ENCODE peak calls at places on chromosomes 1 and 21, in eight cellular contexts. K is astrocyte, I is fibroblast of lung, M is PC-9, R is GM23248, S is IMR-90, V is GM12878, F is SK-N-SH. B is an unnamed sample.

GRCh38 chr1:52240592-52240991 is 98.7 kb downstream of the ZFYVE9 start:
- DNase-seq in R (no peak), M (no peak), K (no peak), S (no peak), I (no peak), F (no peak), V (no peak), B (no peak)

GRCh38 chr21:39518055-39518844 is 66.5 kb downstream of the SH3BGR start:
- DNase-seq in V (peak; percentile 4), K (peak; percentile 27), R (peak; percentile 53), I (peak; percentile 52), S (peak; percentile 32), M (peak; percentile 38), F (peak; percentile 87), B (peak; percentile 62)

GRCh38 chr1:32881871-32882850 is 4.1 kb upstream of the HPCA start:
- DNase-seq in F (peak; percentile 53), S (no peak), M (no peak), R (no peak), I (no peak), V (no peak), K (no peak), B (no peak)

GRCh38 chr1:65694126-65694525 is 98.6 kb upstream of the PDE4B start:
- DNase-seq in V (no peak), K (no peak), M (no peak), R (no peak), F (no peak), S (no peak), I (no peak), B (no peak)

GRCh38 chr1:118185083-118185899 is at the start of gene SPAG17:
- DNase-seq in F (peak; percentile 6), R (peak; percentile 65), K (peak; percentile 51), M (peak; percentile 13), S (peak; percentile 21), I (peak; percentile 62), V (no peak), B (no peak)

GRCh38 chr21:34545079-34545884 is 33.3 kb upstream of the KCNE1 start:
- DNase-seq in V (peak; percentile 86), R (peak; percentile 71), S (peak; percentile 73), K (peak; percentile 71), F (no peak), M (peak; percentile 65), I (peak; percentile 89), B (no peak)

GRCh38 chr1:70436617-70437236 is 25.7 kb downstream of the CTH start:
- DNase-seq in V (no peak), K (no peak), I (peak; percentile 68), M (no peak), S (peak; percentile 43), F (no peak), R (peak; percentile 61), B (no peak)

GRCh38 chr1:45568421-45568820 is 15.4 kb upstream of the NASP start:
- DNase-seq in V (no peak), R (no peak), M (peak; percentile 22), F (no peak), I (no peak), S (no peak), K (no peak), B (no peak)

DNA sequence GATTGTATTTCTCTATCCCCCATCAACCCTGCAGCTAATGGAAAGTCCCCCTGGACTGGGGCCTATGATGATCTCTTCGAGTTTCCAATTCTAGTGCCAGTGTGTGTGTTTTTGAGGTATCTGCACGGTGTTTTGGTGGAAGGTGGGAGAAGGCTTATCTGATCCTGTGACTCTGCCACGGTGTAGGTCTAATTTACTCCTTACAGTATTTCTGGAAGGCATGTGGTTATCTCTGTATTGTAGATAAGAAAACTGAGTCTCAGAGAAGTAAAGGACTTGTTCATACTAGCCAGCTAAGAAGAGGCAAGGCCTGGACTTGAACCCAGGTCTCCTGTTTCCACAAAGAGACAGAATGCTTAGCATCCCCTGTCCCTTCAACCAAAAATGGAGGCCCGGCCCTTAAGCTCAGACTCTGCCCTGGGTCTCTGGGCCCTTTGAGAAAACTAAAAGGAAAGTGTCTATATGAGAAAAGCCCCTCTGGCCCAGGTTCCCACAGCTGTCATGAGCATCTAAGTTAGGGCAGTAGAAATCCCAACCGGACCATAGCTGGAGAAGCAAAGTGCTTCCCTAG is 20.3 kb downstream of the RIMS3 start:
- DNase-seq in S (no peak), F (no peak), R (no peak), K (no peak), I (no peak), V (no peak), M (no peak), B (no peak)
- H4K20me1 ChIP-seq in S (no peaks in the 10 kb centered on the region), F (no peaks in the 10 kb centered on the region), R (no peaks in the 10 kb centered on the region), K (no peaks in the 10 kb centered on the region), I (no peaks in the 10 kb centered on the region), V (no peaks in the 10 kb centered on the region), M (no peaks in the 10 kb centered on the region), B (peaks cover 24% of the 10 kb centered on the region)

DNA sequence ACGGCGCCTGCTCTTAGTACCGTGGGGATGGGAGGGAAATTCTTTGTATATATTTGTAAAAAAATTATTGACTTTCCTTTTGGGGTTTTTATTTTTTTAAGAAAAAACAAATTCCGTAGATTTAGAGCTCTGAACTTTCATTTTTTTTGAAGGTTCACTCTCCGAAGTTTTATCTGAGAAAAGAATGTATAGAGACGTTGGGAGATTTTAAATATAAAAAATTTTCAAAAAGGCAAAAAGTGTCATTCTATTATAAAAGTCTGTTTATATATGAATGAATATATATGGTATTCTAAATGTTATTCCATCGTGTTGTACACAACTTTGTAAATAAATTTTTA is 2.4 kb downstream of the FOXD3 start:
- DNase-seq in M (no peak), V (no peak), R (no peak), F (no peak), S (no peak), K (no peak), I (peak; percentile 5), B (no peak)
- H3K4me2 ChIP-seq in M (no peak overlapping the region), V (no peak overlapping the region), R (no peak overlapping the region), F (no peak overlapping the region), S (no peak overlapping the region), K (no peak overlapping the region), I (no peak overlapping the region), B (no peak overlapping the region)

DNA sequence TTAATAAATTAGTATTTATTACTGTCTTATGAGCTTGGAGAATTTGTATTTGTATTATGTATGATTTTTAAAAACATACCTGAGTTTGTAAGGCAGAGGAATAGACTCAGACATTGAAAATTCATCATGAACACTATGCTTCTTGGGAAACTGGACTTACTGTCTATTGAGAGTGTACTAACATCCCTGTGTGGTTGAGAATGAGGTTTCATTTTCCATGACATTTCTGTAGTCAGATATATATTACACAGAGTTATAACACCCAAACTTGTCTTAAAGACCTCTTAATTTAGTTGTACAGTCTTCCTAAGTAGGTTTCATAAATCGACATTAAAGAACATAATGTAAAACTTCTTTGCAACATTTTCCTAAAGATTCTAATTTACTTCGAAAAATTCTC is 30.0 kb downstream of the PPP2R5A start:
- DNase-seq in K (no peak), R (no peak), S (no peak), I (no peak), V (no peak), F (no peak), M (no peak), B (no peak)
- H4K20me1 ChIP-seq in K (peaks cover 19% of the 10 kb centered on the region), R (no peaks in the 10 kb centered on the region), S (peaks cover 3% of the 10 kb centered on the region), I (no peaks in the 10 kb centered on the region), V (no peaks in the 10 kb centered on the region), F (no peaks in the 10 kb centered on the region), M (no peaks in the 10 kb centered on the region), B (peaks cover 3% of the 10 kb centered on the region)

DNA sequence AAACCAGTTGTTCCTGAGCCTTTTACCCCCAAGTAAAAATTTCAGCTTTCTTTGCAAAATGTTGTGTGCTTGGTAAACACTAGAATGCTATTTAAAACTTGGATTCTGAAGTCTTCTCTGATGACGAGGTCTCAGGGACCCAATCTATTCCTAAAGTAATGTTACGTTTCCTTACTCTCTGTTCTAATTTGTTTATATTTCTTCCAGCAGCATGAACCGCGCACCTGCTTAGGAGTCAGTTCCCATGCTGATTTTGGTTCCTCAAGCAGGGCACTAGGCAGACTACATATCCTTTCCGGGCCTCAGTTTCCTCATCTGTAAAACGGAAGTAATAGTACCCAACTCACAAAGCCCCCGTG is 937 bp upstream of the ALDH4A1 start:
- DNase-seq in I (no peak), F (no peak), V (no peak), K (no peak), M (no peak), R (no peak), S (no peak), B (no peak)
- H3K4me2 ChIP-seq in I (peak overlapping the region; percentile 93), F (peak overlapping the region; percentile 90), V (peak overlapping the region; percentile 95), K (peak overlapping the region; percentile 96), M (peak overlapping the region; percentile 83), R (peak overlapping the region; percentile 79), S (peak overlapping the region; percentile 75), B (peak overlapping the region; percentile 87)

GRCh38 chr21:43867936-43868335 is 2.9 kb downstream of the AGPAT3 start:
- DNase-seq in F (no peak), M (no peak), I (no peak), S (no peak), V (no peak), K (no peak), R (no peak), B (no peak)
- H4K20me1 ChIP-seq in F (peaks cover 21% of the 10 kb centered on the region), M (no peaks in the 10 kb centered on the region), I (no peaks in the 10 kb centered on the region), S (peaks cover 52% of the 10 kb centered on the region), V (peaks cover 3% of the 10 kb centered on the region), K (peaks cover 58% of the 10 kb centered on the region), R (peaks cover 4% of the 10 kb centered on the region), B (peaks cover 58% of the 10 kb centered on the region)

DNA sequence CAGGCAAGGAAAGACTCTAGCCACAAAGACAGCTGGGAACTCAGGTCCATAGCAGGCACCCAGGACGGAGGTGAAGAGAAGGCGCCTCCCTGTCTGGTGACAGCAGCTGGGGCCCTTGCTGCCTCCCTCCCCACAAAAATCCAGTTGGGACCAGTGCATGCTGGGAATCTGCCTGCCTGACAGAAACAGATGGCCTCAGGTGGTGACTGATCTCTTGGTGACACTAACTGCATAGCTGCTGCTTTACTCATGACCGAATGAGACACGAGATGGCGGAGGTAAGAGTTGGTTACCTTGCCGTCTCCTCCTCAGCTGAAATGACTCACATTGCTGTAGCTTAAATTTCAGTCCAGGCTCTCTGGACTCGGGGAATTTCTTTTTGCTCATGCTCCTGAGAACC is 130.3 kb downstream of the FGGY start:
- DNase-seq in S (peak; percentile 83), F (no peak), R (peak; percentile 73), M (peak; percentile 90), K (peak; percentile 77), V (no peak), I (no peak), B (peak; percentile 42)
- H3K4me2 ChIP-seq in S (no peak overlapping the region), F (no peak overlapping the region), R (peak overlapping the region; percentile 42), M (peak overlapping the region; percentile 77), K (peak overlapping the region; percentile 26), V (no peak overlapping the region), I (no peak overlapping the region), B (no peak overlapping the region)